ENCODE peak calls at places on chromosomes 6 and 20, in seven cellular contexts. E is HepG2; M is aorta; U is EL; N is midbrain; D is lower lobe of right lung; G is activated CD8-positive, alpha-beta T cell treated with anti-CD3 and anti-CD28 coated beads, Interleukin-2, amount 10 ng/mL, durations not matched to agents 7 days and 5 days. W is an unnamed sample.

GRCh38 chr6:112639436-112639835 is 292.3 kb downstream of the RFPL4B start:
- DNase-seq in E (no peak), M (no peak), U (peak), N (no peak), D (no peak), G (no peak), W (no peak)

GRCh38 chr6:1792989-1793388 is 183.3 kb downstream of the FOXC1 start:
- DNase-seq in E (peak), M (no peak), U (peak), N (no peak), D (no peak), G (peak), W (no peak)

GRCh38 chr6:129195666-129196065 is 312.7 kb downstream of the LAMA2 start:
- DNase-seq in E (no peak), M (no peak), U (no peak), N (no peak), D (no peak), G (no peak), W (no peak)

GRCh38 chr6:134002821-134003220 is 49.6 kb downstream of the SLC2A12 start:
- DNase-seq in E (no peak), M (no peak), U (no peak), N (no peak), D (no peak), G (no peak), W (no peak)

GRCh38 chr20:16671753-16672152 is 58.1 kb upstream of the SNRPB2 start:
- DNase-seq in E (no peak), M (no peak), U (no peak), N (no peak), D (no peak), G (no peak), W (no peak)

GRCh38 chr6:135256866-135257265 is 75.8 kb downstream of the MYB start:
- DNase-seq in E (no peak), M (no peak), U (no peak), N (no peak), D (no peak), G (no peak), W (no peak)

GRCh38 chr6:40831381-40831780 is 207.6 kb downstream of the UNC5CL start:
- DNase-seq in E (no peak), M (no peak), U (no peak), N (no peak), D (no peak), G (no peak), W (no peak)

GRCh38 chr6:34891296-34891695 is 2.2 kb downstream of the ANKS1A start:
- DNase-seq in E (no peak), M (no peak), U (no peak), N (no peak), D (no peak), G (no peak), W (no peak)

GRCh38 chr6:44658571-44658970 is 271.1 kb downstream of the CDC5L start:
- DNase-seq in E (no peak), M (no peak), U (no peak), N (no peak), D (no peak), G (no peak), W (no peak)

GRCh38 chr20:25309395-25310267 is 61.7 kb downstream of the PYGB start:
- DNase-seq in E (peak), M (peak), U (peak), N (no peak), D (peak), G (no peak), W (peak)

GRCh38 chr6:21219856-21220255 is 373.7 kb upstream of the SOX4 start:
- DNase-seq in E (no peak), M (no peak), U (no peak), N (no peak), D (no peak), G (no peak), W (no peak)

GRCh38 chr20:48124960-48125359 is 339.7 kb upstream of the SULF2 start:
- DNase-seq in E (no peak), M (no peak), U (no peak), N (no peak), D (no peak), G (no peak), W (no peak)

GRCh38 chr6:2072450-2072849 is 173.0 kb downstream of the GMDS start:
- DNase-seq in E (no peak), M (no peak), U (no peak), N (no peak), D (no peak), G (no peak), W (no peak)

GRCh38 chr20:5195655-5196054 is 68.8 kb downstream of the CDS2 start:
- DNase-seq in E (no peak), M (no peak), U (peak), N (no peak), D (no peak), G (no peak), W (no peak)

GRCh38 chr6:69792292-69792691 is 4.5 kb downstream of the LMBRD1 start:
- DNase-seq in E (no peak), M (no peak), U (no peak), N (no peak), D (no peak), G (no peak), W (no peak)

GRCh38 chr20:6034134-6034969 is 19.5 kb downstream of the LRRN4 start:
- DNase-seq in E (no peak), M (no peak), U (no peak), N (no peak), D (no peak), G (no peak), W (no peak)

GRCh38 chr6:45138765-45139164 is 189.4 kb upstream of the RUNX2 start:
- DNase-seq in E (no peak), M (no peak), U (no peak), N (no peak), D (no peak), G (no peak), W (no peak)

GRCh38 chr6:44849829-44850228 is 462.3 kb downstream of the CDC5L start:
- DNase-seq in E (no peak), M (no peak), U (no peak), N (no peak), D (no peak), G (no peak), W (no peak)

GRCh38 chr6:156250593-156250992 is 526.6 kb upstream of the ARID1B start:
- DNase-seq in E (no peak), M (no peak), U (peak), N (no peak), D (no peak), G (no peak), W (no peak)

GRCh38 chr20:6519556-6519955 is 247.9 kb upstream of the BMP2 start:
- DNase-seq in E (no peak), M (no peak), U (no peak), N (no peak), D (no peak), G (no peak), W (no peak)

GRCh38 chr20:36572701-36573102 is 695 bp upstream of the TGIF2 start:
- DNase-seq in E (peak), M (no peak), U (peak), N (no peak), D (no peak), G (peak), W (no peak)

GRCh38 chr20:63706852-63707557 is 771 bp downstream of the ARFRP1 start:
- DNase-seq in E (peak), M (peak), U (peak), N (no peak), D (peak), G (peak), W (peak)

GRCh38 chr6:136521891-136522290 is 28.3 kb downstream of the MAP7 start:
- DNase-seq in E (no peak), M (no peak), U (no peak), N (no peak), D (no peak), G (no peak), W (no peak)

GRCh38 chr6:152386131-152386530 is 251.0 kb downstream of the SYNE1 start:
- DNase-seq in E (no peak), M (no peak), U (no peak), N (no peak), D (no peak), G (no peak), W (no peak)

GRCh38 chr6:28134015-28134414 is 7.7 kb upstream of the ZKSCAN8 start:
- DNase-seq in E (peak), M (no peak), U (peak), N (peak), D (no peak), G (peak), W (no peak)

GRCh38 chr6:87706187-87706966 is 4.3 kb upstream of the AKIRIN2 start:
- DNase-seq in E (no peak), M (no peak), U (peak), N (no peak), D (no peak), G (no peak), W (no peak)

GRCh38 chr20:36920334-36920730 is 31.2 kb downstream of the SAMHD1 start:
- DNase-seq in E (no peak), M (no peak), U (no peak), N (no peak), D (no peak), G (no peak), W (peak)

GRCh38 chr20:57717797-57718196 is 8.0 kb upstream of the PMEPA1 start:
- DNase-seq in E (no peak), M (no peak), U (peak), N (no peak), D (no peak), G (no peak), W (no peak)

GRCh38 chr6:160960839-160961238 is 30.7 kb upstream of the MAP3K4 start:
- DNase-seq in E (no peak), M (no peak), U (no peak), N (no peak), D (no peak), G (no peak), W (no peak)

GRCh38 chr6:144266091-144266649 is 19.0 kb upstream of the UTRN start:
- DNase-seq in E (no peak), M (peak), U (peak), N (no peak), D (peak), G (no peak), W (peak)

GRCh38 chr6:146916435-146917015 is 287.7 kb upstream of the STXBP5 start:
- DNase-seq in E (no peak), M (no peak), U (no peak), N (no peak), D (no peak), G (no peak), W (no peak)

GRCh38 chr6:34381086-34381485 is 11.4 kb downstream of the NUDT3 start:
- DNase-seq in E (no peak), M (no peak), U (no peak), N (no peak), D (no peak), G (no peak), W (no peak)

GRCh38 chr20:4247898-4248858 is 232.8 kb upstream of the RNF24 start:
- DNase-seq in E (no peak), M (no peak), U (no peak), N (no peak), D (no peak), G (no peak), W (no peak)

GRCh38 chr6:33040157-33040556 is 30.8 kb upstream of the HLA-DOA start:
- DNase-seq in E (no peak), M (no peak), U (no peak), N (no peak), D (no peak), G (no peak), W (no peak)

GRCh38 chr6:34575326-34575725 is 19.2 kb upstream of the SPDEF start:
- DNase-seq in E (no peak), M (no peak), U (no peak), N (no peak), D (peak), G (no peak), W (peak)

GRCh38 chr6:15253107-15254073 is 7.5 kb downstream of the JARID2 start:
- DNase-seq in E (no peak), M (no peak), U (no peak), N (no peak), D (no peak), G (no peak), W (no peak)

GRCh38 chr6:11429577-11429976 is 108.0 kb upstream of the TMEM170B start:
- DNase-seq in E (no peak), M (no peak), U (peak), N (no peak), D (no peak), G (no peak), W (no peak)

GRCh38 chr6:2477723-2478122 is 232.3 kb upstream of the GMDS start:
- DNase-seq in E (no peak), M (no peak), U (no peak), N (no peak), D (no peak), G (no peak), W (no peak)